ENCODE peak calls at places on chromosome X, in eight cellular contexts. R is NCI-H1092 treated with DMSO at 0.1 percent for 48 hours; W is stomach; J is activated CD4-positive, alpha-beta T cell treated with anti-CD3 and anti-CD28 coated beads, Interleukin-2, amount 10 ng/mL, durations not matched to agents 7 days and 5 days; T is HT1080; Y is kidney; V is stimulated activated CD4-positive, alpha-beta T cell treated with anti-CD3 and anti-CD28 coated beads, Interleukin-4, amount 100 ng/mL, for 4 hours; K is pancreas. Z is an unnamed sample.

GRCh38 chrX:134868766-134869495 is 121.9 kb upstream of the SMIM10 start:
- DNase-seq in W (no peak), J (no peak), Y (no peak), V (no peak), R (no peak), T (peak), K (no peak), Z (no peak)

GRCh38 chrX:109270580-109271484 is 211.1 kb downstream of the GUCY2F start:
- DNase-seq in J (no peak), R (no peak), V (no peak), Y (peak), T (peak), K (no peak), W (peak), Z (peak)

GRCh38 chrX:84168574-84168973 is 19.4 kb downstream of the RPS6KA6 start:
- DNase-seq in J (no peak), R (no peak), T (peak), V (no peak), K (no peak), Y (no peak), W (no peak), Z (no peak)

GRCh38 chrX:16838202-16839066 is 31.7 kb downstream of the RBBP7 start:
- DNase-seq in J (no peak), T (peak), Y (no peak), R (no peak), K (no peak), W (peak), V (no peak), Z (no peak)

GRCh38 chrX:350148-350533 is 31.5 kb upstream of the GTPBP6 start:
- DNase-seq in J (no peak), R (no peak), K (no peak), Y (peak), T (no peak), V (no peak), W (no peak), Z (no peak)

GRCh38 chrX:118346258-118347094 is 570 bp downstream of the WDR44 start:
- DNase-seq in J (peak), Y (peak), K (peak), W (peak), R (peak), V (peak), T (no peak), Z (no peak)

GRCh38 chrX:20378291-20378920 is 111.7 kb upstream of the RPS6KA3 start:
- DNase-seq in Y (no peak), T (peak), V (no peak), K (no peak), W (no peak), R (peak), J (no peak), Z (no peak)

GRCh38 chrX:28979876-28980275 is 392.6 kb downstream of the IL1RAPL1 start:
- DNase-seq in K (no peak), T (no peak), Y (no peak), V (no peak), R (no peak), J (no peak), W (no peak), Z (no peak)

GRCh38 chrX:10173331-10173900 is 16.6 kb downstream of the CLCN4 start:
- DNase-seq in V (no peak), T (peak), K (no peak), W (peak), R (no peak), Y (no peak), J (no peak), Z (no peak)

GRCh38 chrX:9130031-9130430 is 96.1 kb upstream of the FAM9B start:
- DNase-seq in Y (no peak), W (no peak), R (no peak), J (no peak), V (peak), K (no peak), T (no peak), Z (no peak)

GRCh38 chrX:68942141-68942540 is 113.3 kb downstream of the EFNB1 start:
- DNase-seq in Y (no peak), V (no peak), R (peak), W (peak), J (no peak), K (no peak), T (no peak), Z (no peak)

GRCh38 chrX:16316336-16316735 is 149.1 kb downstream of the MAGEB17 start:
- DNase-seq in T (no peak), Y (no peak), J (no peak), W (no peak), K (no peak), R (no peak), V (no peak), Z (no peak)

Z was measured in HL-60.